ENCODE peak calls at places on chromosomes 2 and 18, in eight cellular contexts. A is testis, G is stomach, R is spleen, C is endothelial cell of umbilical vein, Q is transverse colon, K is astrocyte, Z is heart left ventricle. W is an unnamed sample. For H3K4me1, the result is how much of the 10 kb centered on the place peaks cover.

GRCh38 chr18:67243799-67244587 is 272.5 kb downstream of the DSEL start:
- DNase-seq in A (no peak), G (no peak), R (no peak), C (peak), Q (no peak), K (peak), Z (no peak), W (no peak)

GRCh38 chr2:132547089-132547687 is 122.8 kb downstream of the LYPD1 start:
- DNase-seq in A (peak), G (peak), R (no peak), C (peak), Q (peak), K (peak), Z (no peak), W (peak)

GRCh38 chr2:139281124-139281523 is 500.9 kb upstream of the NXPH2 start:
- DNase-seq in A (no peak), G (no peak), R (no peak), C (no peak), Q (no peak), K (no peak), Z (no peak), W (no peak)

GRCh38 chr2:176188218-176188968 is at the start of gene HOXD1:
- DNase-seq in A (peak), G (no peak), R (no peak), C (peak), Q (peak), K (peak), Z (peak), W (peak)

GRCh38 chr18:33212363-33212762 is 228.2 kb downstream of the CCDC178 start:
- DNase-seq in A (no peak), G (no peak), R (no peak), C (no peak), Q (no peak), K (no peak), Z (no peak), W (no peak)

GRCh38 chr2:191322838-191323506 is 77.8 kb downstream of the MYO1B start:
- DNase-seq in A (no peak), G (no peak), R (no peak), C (no peak), Q (no peak), K (no peak), Z (no peak), W (no peak)

GRCh38 chr2:176562359-176563043 is 293.3 kb downstream of the MTX2 start:
- DNase-seq in A (no peak), G (no peak), R (no peak), C (peak), Q (no peak), K (peak), Z (no peak), W (no peak)

GRCh38 chr2:188444106-188444835 is 152.6 kb downstream of the GULP1 start:
- DNase-seq in A (no peak), G (no peak), R (no peak), C (peak), Q (no peak), K (no peak), Z (no peak), W (no peak)

GRCh38 chr2:33212151-33212550 is 264.3 kb upstream of the RASGRP3 start:
- DNase-seq in A (no peak), G (no peak), R (no peak), C (peak), Q (no peak), K (peak), Z (no peak), W (no peak)

GRCh38 chr2:99297990-99298389 is 3.0 kb downstream of the LYG1 start:
- DNase-seq in A (no peak), G (no peak), R (no peak), C (no peak), Q (no peak), K (no peak), Z (no peak), W (no peak)

DNA sequence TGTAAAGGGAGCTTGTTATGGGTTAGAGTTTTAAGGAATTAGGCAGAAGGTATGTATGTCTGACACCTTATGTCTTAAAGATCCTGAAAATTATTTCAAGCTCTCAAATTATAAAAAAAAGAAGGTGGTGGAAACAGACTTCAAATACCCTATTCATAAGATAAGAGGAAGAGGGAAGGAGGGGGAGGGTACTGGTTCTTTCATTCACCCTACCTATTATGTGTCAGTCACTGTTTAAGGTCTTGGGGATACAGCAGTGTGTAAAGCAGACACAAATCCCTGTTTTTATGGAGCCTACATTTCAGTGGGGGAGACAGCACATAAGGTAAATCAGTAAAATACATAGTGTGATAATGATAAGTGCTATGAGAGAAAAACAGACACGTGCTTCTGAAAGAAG is 184.4 kb downstream of the FHOD3 start:
- DNase-seq in A (no peak), G (no peak), R (no peak), C (no peak), Q (no peak), K (no peak), Z (no peak), W (no peak)
- H3K27ac ChIP-seq in A (no peak), G (no peak), R (no peak), C (no peak), Q (no peak), K (no peak), Z (peak), W (no peak)

DNA sequence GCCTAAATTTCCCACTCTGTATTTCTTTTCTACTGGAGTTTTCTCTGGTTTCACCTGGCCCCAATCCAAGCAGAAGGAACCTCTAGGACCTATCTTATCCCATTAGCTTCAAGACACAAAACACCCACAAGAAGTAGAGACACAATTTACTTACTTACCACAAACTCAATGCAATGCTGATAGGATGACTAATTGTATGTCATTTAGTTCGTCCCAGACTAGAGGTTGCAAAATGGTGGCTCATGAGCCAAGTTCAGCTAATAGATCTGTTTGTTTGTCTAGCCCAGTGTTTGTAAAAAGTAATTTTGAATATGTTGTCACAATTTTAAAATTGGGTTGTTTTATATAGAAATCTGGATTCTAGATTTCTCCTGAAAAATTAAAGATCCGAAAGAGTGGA is 34.7 kb upstream of the ZSWIM2 start:
- DNase-seq in A (no peak), G (no peak), R (no peak), C (peak), Q (no peak), K (no peak), Z (no peak), W (no peak)
- H3K4me1 ChIP-seq in A (under half), G (under half), R (under half), C (half or more), Q (under half), K (under half), Z (under half), W (under half)

GRCh38 chr2:125471963-125472362 is 1184.0 kb upstream of the GYPC start:
- DNase-seq in A (peak), G (no peak), R (no peak), C (no peak), Q (peak), K (no peak), Z (no peak), W (no peak)
- TF ChIP-seq CTCF in A (no peak), G (no peak), R (no peak), C (no peak), Q (peak), K (peak), Z (no peak), W (no peak)

GRCh38 chr2:203894262-203894661 is 26.7 kb downstream of the CTLA4 start:
- DNase-seq in A (no peak), G (no peak), R (no peak), C (no peak), Q (no peak), K (no peak), Z (no peak), W (no peak)
- H3K27ac ChIP-seq in A (no peak), G (no peak), R (no peak), C (no peak), Q (peak), K (no peak), Z (no peak), W (no peak)

GRCh38 chr2:239625913-239626734 is 225.3 kb upstream of the HDAC4 start:
- DNase-seq in A (no peak), G (no peak), R (no peak), C (no peak), Q (no peak), K (no peak), Z (no peak), W (no peak)
- H3K4me1 ChIP-seq in A (under half), G (under half), R (under half), C (under half), Q (under half), K (under half), Z (under half), W (under half)

GRCh38 chr18:45621068-45621511 is 5.8 kb downstream of the SLC14A2 start:
- DNase-seq in A (peak), G (no peak), R (no peak), C (peak), Q (peak), K (no peak), Z (no peak), W (no peak)
- TF ChIP-seq CTCF in A (peak), G (peak), R (peak), C (peak), Q (peak), K (peak), Z (peak), W (peak)

DNA sequence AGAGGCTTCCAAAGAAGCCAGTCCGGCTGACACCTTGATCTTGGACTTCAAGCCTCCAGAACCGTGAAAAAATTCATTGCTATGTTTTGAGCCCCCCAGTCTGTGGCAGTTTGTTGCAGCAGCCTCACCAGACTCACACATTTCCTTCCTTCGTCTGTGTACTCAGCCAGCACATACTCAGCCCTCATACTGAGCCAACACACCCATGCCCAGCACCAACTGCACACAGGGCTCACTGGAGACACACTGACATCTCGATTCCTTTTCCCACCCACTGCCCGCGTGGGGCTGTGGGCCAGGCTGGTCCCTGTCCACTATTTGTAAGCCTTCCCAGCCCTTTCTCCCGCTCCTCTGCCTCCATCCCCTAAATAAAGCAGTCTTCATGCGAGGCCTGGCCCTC is 24.1 kb upstream of the NMUR1 start:
- DNase-seq in A (no peak), G (no peak), R (no peak), C (peak), Q (no peak), K (no peak), Z (no peak), W (no peak)
- H3K27ac ChIP-seq in A (peak), G (peak), R (peak), C (no peak), Q (peak), K (no peak), Z (peak), W (peak)